ENCODE peak calls at places on chromosome 7, in nine cellular contexts. X, Q, L, D, I, N, U, B and O are unnamed samples.

GRCh38 chr7:88243345-88243909 is 23.6 kb upstream of the SRI start:
- DNase-seq in X (peak), Q (peak), L (peak), D (no peak), I (no peak), N (no peak), U (no peak), B (no peak), O (peak)

GRCh38 chr7:158276414-158277218 is 311.0 kb downstream of the PTPRN2 start:
- DNase-seq in X (no peak), Q (no peak), L (no peak), D (peak), I (peak), N (no peak), U (no peak), B (peak), O (no peak)

GRCh38 chr7:87047-87446 is 105.3 kb upstream of the FAM20C start:
- DNase-seq in X (no peak), Q (no peak), L (no peak), D (no peak), I (no peak), N (no peak), U (no peak), B (no peak), O (no peak)

GRCh38 chr7:12851841-12852240 is 164.4 kb downstream of the ARL4A start:
- DNase-seq in X (no peak), Q (no peak), L (no peak), D (no peak), I (no peak), N (no peak), U (no peak), B (no peak), O (no peak)

GRCh38 chr7:22549667-22550513 is 49.9 kb upstream of the STEAP1B start:
- DNase-seq in X (no peak), Q (no peak), L (no peak), D (no peak), I (peak), N (no peak), U (no peak), B (no peak), O (no peak)

GRCh38 chr7:101688183-101688831 is 59.2 kb upstream of the MYL10 start:
- DNase-seq in X (peak), Q (peak), L (peak), D (peak), I (peak), N (peak), U (no peak), B (peak), O (peak)

GRCh38 chr7:90994121-90994520 is 270.1 kb upstream of the FZD1 start:
- DNase-seq in X (no peak), Q (peak), L (no peak), D (no peak), I (no peak), N (no peak), U (no peak), B (no peak), O (no peak)

GRCh38 chr7:108351715-108352114 is 104.5 kb downstream of the NRCAM start:
- DNase-seq in X (peak), Q (no peak), L (no peak), D (no peak), I (no peak), N (no peak), U (no peak), B (no peak), O (no peak)

GRCh38 chr7:96989241-96989858 is 16.0 kb upstream of the DLX6 start:
- DNase-seq in X (no peak), Q (no peak), L (no peak), D (no peak), I (no peak), N (no peak), U (no peak), B (no peak), O (no peak)

GRCh38 chr7:118944271-118944670 is 719.8 kb downstream of the ANKRD7 start:
- DNase-seq in X (no peak), Q (no peak), L (no peak), D (no peak), I (no peak), N (no peak), U (no peak), B (no peak), O (no peak)

GRCh38 chr7:35874881-35875280 is 74.0 kb downstream of the SEPTIN7 start:
- DNase-seq in X (no peak), Q (peak), L (no peak), D (no peak), I (no peak), N (no peak), U (no peak), B (no peak), O (no peak)

GRCh38 chr7:152866791-152867481 is 107.4 kb downstream of the ACTR3B start:
- DNase-seq in X (no peak), Q (no peak), L (no peak), D (peak), I (no peak), N (no peak), U (no peak), B (no peak), O (no peak)

GRCh38 chr7:139725843-139726484 is 51.8 kb downstream of the HIPK2 start:
- DNase-seq in X (no peak), Q (no peak), L (no peak), D (no peak), I (no peak), N (no peak), U (no peak), B (no peak), O (no peak)

GRCh38 chr7:25835191-25835590 is 316.8 kb upstream of the NFE2L3 start:
- DNase-seq in X (no peak), Q (peak), L (no peak), D (no peak), I (no peak), N (no peak), U (no peak), B (no peak), O (no peak)

GRCh38 chr7:42373285-42373684 is 136.3 kb upstream of the GLI3 start:
- DNase-seq in X (no peak), Q (no peak), L (no peak), D (no peak), I (no peak), N (no peak), U (no peak), B (no peak), O (no peak)

GRCh38 chr7:2247141-2247985 is 5.3 kb downstream of the NUDT1 start:
- DNase-seq in X (peak), Q (no peak), L (peak), D (no peak), I (no peak), N (no peak), U (no peak), B (no peak), O (no peak)

GRCh38 chr7:102005933-102006332 is 188.5 kb downstream of the CUX1 start:
- DNase-seq in X (no peak), Q (no peak), L (no peak), D (no peak), I (no peak), N (no peak), U (no peak), B (no peak), O (no peak)

GRCh38 chr7:108385834-108386422 is 70.3 kb downstream of the NRCAM start:
- DNase-seq in X (no peak), Q (no peak), L (no peak), D (no peak), I (no peak), N (no peak), U (no peak), B (no peak), O (no peak)

GRCh38 chr7:117970806-117971205 is 97.6 kb upstream of the CTTNBP2 start:
- DNase-seq in X (no peak), Q (no peak), L (no peak), D (no peak), I (no peak), N (no peak), U (no peak), B (no peak), O (no peak)

DNA sequence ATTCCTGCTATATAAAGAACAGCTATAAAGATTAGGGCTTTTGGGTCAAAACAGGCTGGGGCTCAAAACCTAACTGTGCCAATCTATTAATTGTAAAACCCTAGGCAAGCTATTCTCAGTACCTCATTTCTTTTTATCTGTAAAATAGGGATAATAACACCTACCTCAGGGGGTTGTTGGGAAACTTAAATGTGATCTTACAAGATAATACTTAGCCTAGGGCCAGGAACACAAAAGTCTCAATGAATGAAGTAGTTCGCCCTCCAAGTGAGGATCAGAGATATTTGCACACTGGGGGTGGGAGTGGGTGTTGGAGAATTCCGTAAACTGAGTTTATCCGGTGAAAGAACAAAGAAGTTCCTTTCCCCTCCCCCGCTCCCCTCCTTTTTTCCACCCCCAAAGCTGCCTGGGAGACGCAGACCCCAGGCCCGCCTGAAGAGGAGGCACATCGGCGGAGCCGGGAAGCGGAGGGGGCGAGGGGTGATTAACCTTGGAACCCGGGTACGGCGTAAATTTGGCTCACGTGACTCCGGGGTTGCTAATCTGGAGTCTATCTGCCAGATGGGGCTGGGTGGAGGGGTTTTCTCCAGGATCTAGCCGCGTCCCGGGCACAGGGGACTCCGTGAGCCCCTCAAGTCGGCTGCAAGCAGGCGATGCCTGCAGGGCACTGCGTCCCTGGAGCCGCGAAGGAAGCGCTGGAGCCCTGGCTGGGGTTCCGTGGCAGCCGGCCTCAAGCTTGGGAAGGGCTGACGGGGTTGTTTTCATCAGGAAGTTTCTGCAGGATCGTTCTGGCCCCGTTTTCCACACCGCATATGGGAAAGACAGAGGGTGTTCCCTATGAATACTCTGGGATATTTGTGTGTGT is 1.3 kb upstream of the PODXL start:
- DNase-seq in X (no peak), Q (peak), L (no peak), D (peak), I (no peak), N (peak), U (no peak), B (no peak), O (no peak)
- H3K4me3 ChIP-seq in X (no peak), Q (peak), L (no peak), D (peak), I (peak), N (no peak), U (peak), B (peak), O (no peak)

GRCh38 chr7:63087575-63088190 is 911.0 kb upstream of the ZNF722 start:
- DNase-seq in X (no peak), Q (no peak), L (no peak), D (no peak), I (no peak), N (no peak), U (no peak), B (no peak), O (no peak)
- H3K4me3 ChIP-seq in X (no peak), Q (no peak), L (no peak), D (no peak), I (no peak), N (no peak), U (no peak), B (no peak), O (no peak)

DNA sequence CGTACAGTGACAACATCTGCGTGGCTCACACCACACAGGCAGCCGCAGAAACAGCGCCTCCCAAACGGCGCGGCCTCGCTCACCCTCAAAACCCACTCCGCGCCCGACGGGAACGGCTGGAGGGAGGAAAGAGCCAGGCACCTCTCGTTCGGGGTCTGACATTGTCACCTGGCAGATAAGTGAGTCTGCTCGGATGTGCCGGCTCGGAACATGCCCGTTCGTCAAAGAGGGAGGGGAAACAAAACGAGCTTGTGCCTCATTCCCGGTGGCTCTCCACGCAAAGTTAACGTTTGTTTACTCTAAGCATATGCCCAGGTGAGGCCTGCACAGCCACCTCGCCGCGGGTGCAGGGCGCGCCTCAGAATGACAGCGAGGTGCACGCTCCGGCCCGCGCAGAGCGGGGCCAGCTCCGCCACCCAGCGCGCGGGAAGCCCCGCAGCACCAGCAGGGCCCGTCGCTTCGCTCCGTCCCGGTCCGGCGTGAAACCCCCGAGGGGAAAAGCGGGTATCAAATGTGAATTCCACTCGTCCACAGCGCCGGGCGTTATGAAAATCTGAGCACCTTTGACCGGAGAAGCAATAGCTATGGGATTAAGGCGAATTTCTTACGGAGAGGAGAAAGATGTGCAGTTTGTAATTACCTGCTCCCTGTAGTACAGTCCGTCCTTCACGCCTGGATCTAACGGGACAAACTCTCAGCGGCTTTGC is 13.1 kb downstream of the CNPY1 start:
- DNase-seq in X (no peak), Q (no peak), L (no peak), D (no peak), I (peak), N (no peak), U (no peak), B (no peak), O (peak)
- H3K4me3 ChIP-seq in X (peak), Q (no peak), L (no peak), D (peak), I (no peak), N (no peak), U (no peak), B (peak), O (peak)

DNA sequence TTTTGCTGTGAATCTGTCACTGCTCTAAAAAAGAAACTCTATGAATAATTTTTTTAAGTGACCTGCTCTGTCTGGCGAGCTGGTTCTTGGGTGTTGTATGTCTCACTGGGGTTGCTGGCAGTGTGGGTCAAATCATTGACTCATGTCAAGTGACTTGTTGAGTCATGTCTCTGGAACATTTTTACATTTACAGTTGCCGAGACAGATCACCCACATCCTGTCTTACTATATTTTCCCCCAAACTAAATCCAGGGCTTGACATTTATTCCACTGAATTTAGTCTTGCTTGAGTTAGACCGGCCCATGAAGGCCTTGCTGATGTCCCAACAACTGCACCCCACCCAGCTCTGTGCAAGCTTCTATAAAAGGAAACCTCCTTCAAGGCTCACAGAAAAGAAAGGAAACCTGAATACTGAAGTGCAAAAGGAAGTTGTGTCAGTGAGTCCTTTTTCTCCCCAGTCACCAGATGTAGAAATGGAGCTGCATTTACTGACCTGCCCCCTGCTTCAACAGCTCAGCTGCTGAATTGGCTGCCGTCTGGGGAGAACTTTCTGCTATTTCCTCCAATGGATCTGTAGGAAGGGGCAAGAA is 290.4 kb downstream of the TNS3 start:
- DNase-seq in X (peak), Q (peak), L (no peak), D (no peak), I (no peak), N (no peak), U (peak), B (no peak), O (peak)
- H3K4me3 ChIP-seq in X (no peak), Q (no peak), L (no peak), D (no peak), I (no peak), N (no peak), U (no peak), B (no peak), O (no peak)

DNA sequence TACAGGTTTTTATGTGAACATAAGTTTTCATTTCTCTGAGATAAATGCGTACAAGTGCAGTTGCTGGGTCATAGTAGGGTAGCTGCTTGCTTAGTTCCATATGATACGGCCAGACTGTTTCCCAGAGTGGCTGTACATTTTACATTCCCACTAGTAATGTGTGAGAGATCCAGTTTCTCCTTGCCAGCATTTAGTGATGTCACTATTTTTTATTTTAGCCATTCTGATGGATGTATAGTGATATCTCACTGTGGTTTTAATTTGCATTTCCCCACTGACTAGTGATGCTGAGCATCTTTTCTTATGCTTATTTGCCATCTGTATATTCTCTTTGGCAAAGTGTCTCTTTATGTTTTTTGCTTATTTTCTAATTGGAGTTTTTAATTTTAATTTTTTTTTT is 4.2 kb downstream of the ZMIZ2 start:
- DNase-seq in X (no peak), Q (no peak), L (no peak), D (no peak), I (no peak), N (no peak), U (no peak), B (no peak), O (no peak)
- H3K4me3 ChIP-seq in X (no peak), Q (no peak), L (no peak), D (no peak), I (no peak), N (no peak), U (no peak), B (no peak), O (no peak)

GRCh38 chr7:73718438-73718881 is 1.0 kb downstream of the STX1A start:
- DNase-seq in X (no peak), Q (no peak), L (no peak), D (no peak), I (no peak), N (no peak), U (no peak), B (no peak), O (no peak)

GRCh38 chr7:73718905-73719805 is at the start of gene STX1A:
- DNase-seq in X (no peak), Q (peak), L (peak), D (peak), I (peak), N (peak), U (no peak), B (peak), O (no peak)

GRCh38 chr7:73721237-73721848 is 1.9 kb upstream of the STX1A start:
- DNase-seq in X (no peak), Q (no peak), L (no peak), D (no peak), I (peak), N (peak), U (no peak), B (peak), O (no peak)

GRCh38 chr7:73717991-73718405 is 1.5 kb downstream of the STX1A start:
- DNase-seq in X (no peak), Q (peak), L (no peak), D (no peak), I (no peak), N (peak), U (peak), B (no peak), O (peak)

DNA sequence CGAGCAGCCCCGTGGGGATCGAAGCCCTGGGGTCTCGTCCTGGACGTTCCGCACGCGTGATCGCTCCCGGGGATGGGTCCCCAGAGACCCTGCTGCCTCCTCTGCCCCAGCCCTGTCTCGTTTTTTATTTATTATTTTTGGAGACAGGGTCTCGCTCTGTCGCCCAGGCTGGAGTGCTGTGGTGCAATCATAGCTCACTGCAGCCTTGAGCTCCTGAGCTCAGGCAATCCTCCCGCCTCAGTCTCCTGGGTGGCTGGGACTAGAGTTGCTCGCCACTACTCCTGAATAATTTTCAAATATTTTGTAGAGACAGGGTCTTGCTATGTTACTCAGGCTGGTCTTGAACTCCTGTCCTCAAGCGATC is 319 bp upstream of the STX1A start:
- DNase-seq in X (no peak), Q (no peak), L (no peak), D (no peak), I (no peak), N (no peak), U (no peak), B (no peak), O (no peak)
- H3K4me3 ChIP-seq in X (peak), Q (peak), L (peak), D (peak), I (no peak), N (no peak), U (peak), B (peak), O (no peak)

GRCh38 chr7:7183833-7184463 is 1.6 kb downstream of the C1GALT1 start:
- DNase-seq in X (no peak), Q (peak), L (no peak), D (no peak), I (no peak), N (no peak), U (no peak), B (no peak), O (no peak)
- H3K4me3 ChIP-seq in X (peak), Q (peak), L (peak), D (peak), I (no peak), N (no peak), U (peak), B (peak), O (peak)

GRCh38 chr7:18553585-18554055 is 58.1 kb downstream of the HDAC9 start:
- DNase-seq in X (no peak), Q (no peak), L (no peak), D (no peak), I (no peak), N (no peak), U (no peak), B (no peak), O (no peak)
- H3K4me3 ChIP-seq in X (no peak), Q (no peak), L (no peak), D (no peak), I (no peak), N (no peak), U (no peak), B (peak), O (no peak)